ENCODE peak calls at places on chromosomes 3 and 15, in six cellular contexts. F is Caco-2; T is activated gamma-delta T cell; D is stimulated activated CD8-positive, alpha-beta memory T cell treated with anti-CD3 and anti-CD28 coated beads, Interleukin-4, amount 100 ng/mL, for 1 hour; V is CD4-positive, alpha-beta T cell; S is NCI-H1694 treated with DMSO at 0.1 percent for 48 hours. B is an unnamed sample.
A peak's percentile ranks its signal among the peaks of the same experiment; 100 is the strongest.

GRCh38 chr15:89002281-89002761 is 85.9 kb upstream of the ABHD2 start:
- DNase-seq in S (no peak), V (no peak), D (no peak), T (no peak), F (no peak), B (peak; percentile 46)

GRCh38 chr3:171991166-171991565 is 48.2 kb upstream of the FNDC3B start:
- DNase-seq in T (no peak), S (no peak), F (no peak), D (no peak), V (no peak), B (no peak)

GRCh38 chr15:90306560-90306959 is 41.1 kb downstream of the NGRN start:
- DNase-seq in F (no peak), V (no peak), D (no peak), T (no peak), S (no peak), B (peak; percentile 52)

GRCh38 chr3:66272016-66272415 is 51.2 kb downstream of the SLC25A26 start:
- DNase-seq in S (no peak), T (no peak), D (no peak), F (no peak), V (no peak), B (no peak)

GRCh38 chr3:181052256-181052655 is 62.7 kb upstream of the DNAJC19 start:
- DNase-seq in D (no peak), V (no peak), T (no peak), F (no peak), S (no peak), B (no peak)

GRCh38 chr3:52444860-52445793 is at the start of gene SEMA3G:
- DNase-seq in T (peak; percentile 26), F (peak; percentile 66), V (peak; percentile 64), S (no peak), D (peak; percentile 44), B (no peak)

GRCh38 chr3:72776-73175 is 123.8 kb upstream of the CHL1 start:
- DNase-seq in D (no peak), F (no peak), S (no peak), T (no peak), V (no peak), B (no peak)

GRCh38 chr15:60727260-60727659 is 248.3 kb upstream of the ICE2 start:
- DNase-seq in S (no peak), T (no peak), D (no peak), F (no peak), V (no peak), B (no peak)

GRCh38 chr15:57777034-57777433 is 70.5 kb downstream of the POLR2M start:
- DNase-seq in T (no peak), D (no peak), S (no peak), F (no peak), V (no peak), B (no peak)

GRCh38 chr15:70279096-70279495 is 181.4 kb upstream of the TLE3 start:
- DNase-seq in F (no peak), T (no peak), S (no peak), V (no peak), D (no peak), B (no peak)

GRCh38 chr15:75697523-75698398 is 14.9 kb downstream of the CSPG4 start:
- DNase-seq in D (no peak), S (no peak), T (no peak), F (no peak), V (no peak), B (no peak)

GRCh38 chr3:106380232-106380631 is 511.4 kb upstream of the CBLB start:
- DNase-seq in D (no peak), F (no peak), T (no peak), S (no peak), V (no peak), B (no peak)

GRCh38 chr15:44536298-44536961 is 517 bp upstream of the EIF3J start:
- DNase-seq in F (peak; percentile 89), S (peak; percentile 86), V (no peak), D (no peak), T (peak; percentile 70), B (no peak)

GRCh38 chr3:195708066-195708465 is 12.7 kb upstream of the MUC20 start:
- DNase-seq in F (peak; percentile 20), S (no peak), V (no peak), T (no peak), D (no peak), B (no peak)

GRCh38 chr15:74780523-74780982 is 1.3 kb upstream of the CSK start:
- DNase-seq in F (no peak), D (no peak), S (no peak), V (no peak), T (no peak), B (no peak)

GRCh38 chr3:107346559-107346958 is 30.7 kb upstream of the CCDC54 start:
- DNase-seq in T (no peak), S (no peak), V (no peak), F (no peak), D (no peak), B (no peak)

GRCh38 chr3:57283366-57283765 is 9.1 kb downstream of the ASB14 start:
- DNase-seq in D (no peak), T (no peak), F (no peak), S (no peak), V (no peak), B (no peak)

GRCh38 chr15:49154359-49154758 is 1.0 kb downstream of the COPS2 start:
- DNase-seq in D (no peak), T (no peak), S (no peak), V (no peak), F (no peak), B (no peak)

GRCh38 chr15:83250766-83251165 is 33.7 kb downstream of the BNC1 start:
- DNase-seq in V (no peak), D (no peak), F (no peak), T (no peak), S (no peak), B (no peak)

GRCh38 chr3:37935756-37936666 is 54.6 kb upstream of the VILL start:
- DNase-seq in S (no peak), F (peak; percentile 84), D (no peak), T (no peak), V (no peak), B (no peak)

GRCh38 chr3:150091626-150092025 is 120.9 kb upstream of the PFN2 start:
- DNase-seq in T (no peak), S (peak; percentile 82), V (no peak), D (no peak), F (no peak), B (no peak)

GRCh38 chr3:33543600-33543999 is 103.4 kb upstream of the UBP1 start:
- DNase-seq in F (no peak), V (no peak), D (no peak), S (no peak), T (no peak), B (no peak)

GRCh38 chr3:141271279-141272033 is 39.8 kb downstream of the PXYLP1 start:
- DNase-seq in V (no peak), D (no peak), F (peak; percentile 60), S (peak; percentile 31), T (no peak), B (no peak)

GRCh38 chr3:146469206-146470017 is at the start of gene PLSCR2:
- DNase-seq in T (peak; percentile 24), S (no peak), F (no peak), V (peak; percentile 56), D (peak; percentile 39), B (no peak)

GRCh38 chr15:31267161-31268107 is 59.2 kb upstream of the KLF13 start:
- DNase-seq in F (peak; percentile 31), S (no peak), T (no peak), D (no peak), V (no peak), B (no peak)

GRCh38 chr3:187841552-187841951 is 96.3 kb upstream of the BCL6 start:
- DNase-seq in S (no peak), F (peak; percentile 38), D (no peak), T (no peak), V (no peak), B (no peak)

GRCh38 chr3:128011140-128011539 is 41.1 kb upstream of the SEC61A1 start:
- DNase-seq in F (peak; percentile 86), V (no peak), S (no peak), T (no peak), D (no peak), B (no peak)

GRCh38 chr15:83853232-83853631 is 199.3 kb downstream of the ADAMTSL3 start:
- DNase-seq in F (no peak), V (no peak), T (no peak), S (no peak), D (no peak), B (no peak)

GRCh38 chr15:71271327-71271726 is 156.1 kb downstream of the THSD4 start:
- DNase-seq in D (no peak), T (no peak), S (no peak), F (no peak), V (no peak), B (no peak)

GRCh38 chr15:43777293-43777819 is 590 bp upstream of the ELL3 start:
- DNase-seq in S (peak; percentile 87), D (peak; percentile 67), T (peak; percentile 71), F (no peak), V (peak; percentile 76), B (no peak)

B was measured in NK-92 treated with Interleukin-12 subunit alpha and Interleukin-12 subunit beta, amount 100 ng/mL, for 24 hours.